ENCODE peak calls at places on chromosomes 5 and 9, in seven cellular contexts. One of them, this sample, is unnamed.

GRCh38 chr9:113570749-113571711 is 107.5 kb downstream of the RGS3 start:
- DNase-seq in upper lobe of left lung: no peak
- DNase-seq in epithelial cell of prostate: no peak
- DNase-seq in Jurkat, Clone E6-1: no peak
- DNase-seq in KBM-7: no peak
- DNase-seq in stimulated activated CD8-positive, alpha-beta memory T cell treated with anti-CD3 and anti-CD28 coated beads, Interleukin-15, amount 100 ng/mL, for 4 hours: no peak
- DNase-seq in A549: no peak
- DNase-seq in this sample: no peak

GRCh38 chr9:15287309-15287708 is 19.7 kb downstream of the TTC39B start:
- DNase-seq in upper lobe of left lung: no peak
- DNase-seq in epithelial cell of prostate: no peak
- DNase-seq in Jurkat, Clone E6-1: no peak
- DNase-seq in KBM-7: no peak
- DNase-seq in stimulated activated CD8-positive, alpha-beta memory T cell treated with anti-CD3 and anti-CD28 coated beads, Interleukin-15, amount 100 ng/mL, for 4 hours: no peak
- DNase-seq in A549: no peak
- DNase-seq in this sample: no peak

GRCh38 chr9:78777747-78778146 is 480.8 kb downstream of the PSAT1 start:
- DNase-seq in upper lobe of left lung: no peak
- DNase-seq in epithelial cell of prostate: no peak
- DNase-seq in Jurkat, Clone E6-1: no peak
- DNase-seq in KBM-7: peak; percentile 8
- DNase-seq in stimulated activated CD8-positive, alpha-beta memory T cell treated with anti-CD3 and anti-CD28 coated beads, Interleukin-15, amount 100 ng/mL, for 4 hours: no peak
- DNase-seq in A549: no peak
- DNase-seq in this sample: no peak

GRCh38 chr5:103232393-103232999 is 26.1 kb upstream of the MACIR start:
- DNase-seq in upper lobe of left lung: no peak
- DNase-seq in epithelial cell of prostate: no peak
- DNase-seq in Jurkat, Clone E6-1: peak; percentile 28
- DNase-seq in KBM-7: peak; percentile 53
- DNase-seq in stimulated activated CD8-positive, alpha-beta memory T cell treated with anti-CD3 and anti-CD28 coated beads, Interleukin-15, amount 100 ng/mL, for 4 hours: no peak
- DNase-seq in A549: peak; percentile 49
- DNase-seq in this sample: no peak

GRCh38 chr9:136946228-136946892 is 1.3 kb downstream of the C8G start:
- DNase-seq in upper lobe of left lung: peak; percentile 83
- DNase-seq in epithelial cell of prostate: no peak
- DNase-seq in Jurkat, Clone E6-1: no peak
- DNase-seq in KBM-7: no peak
- DNase-seq in stimulated activated CD8-positive, alpha-beta memory T cell treated with anti-CD3 and anti-CD28 coated beads, Interleukin-15, amount 100 ng/mL, for 4 hours: no peak
- DNase-seq in A549: no peak
- DNase-seq in this sample: no peak

GRCh38 chr5:173907686-173908371 is 19.7 kb downstream of the CPEB4 start:
- DNase-seq in upper lobe of left lung: no peak
- DNase-seq in epithelial cell of prostate: no peak
- DNase-seq in Jurkat, Clone E6-1: no peak
- DNase-seq in KBM-7: no peak
- DNase-seq in stimulated activated CD8-positive, alpha-beta memory T cell treated with anti-CD3 and anti-CD28 coated beads, Interleukin-15, amount 100 ng/mL, for 4 hours: no peak
- DNase-seq in A549: no peak
- DNase-seq in this sample: no peak

GRCh38 chr5:145244788-145245187 is 590.4 kb downstream of the PRELID2 start:
- DNase-seq in upper lobe of left lung: no peak
- DNase-seq in epithelial cell of prostate: no peak
- DNase-seq in Jurkat, Clone E6-1: no peak
- DNase-seq in KBM-7: no peak
- DNase-seq in stimulated activated CD8-positive, alpha-beta memory T cell treated with anti-CD3 and anti-CD28 coated beads, Interleukin-15, amount 100 ng/mL, for 4 hours: no peak
- DNase-seq in A549: no peak
- DNase-seq in this sample: no peak

GRCh38 chr5:55306641-55307382 is 682 bp downstream of the DHX29 start:
- DNase-seq in upper lobe of left lung: no peak
- DNase-seq in epithelial cell of prostate: no peak
- DNase-seq in Jurkat, Clone E6-1: no peak
- DNase-seq in KBM-7: peak; percentile 30
- DNase-seq in stimulated activated CD8-positive, alpha-beta memory T cell treated with anti-CD3 and anti-CD28 coated beads, Interleukin-15, amount 100 ng/mL, for 4 hours: no peak
- DNase-seq in A549: no peak
- DNase-seq in this sample: no peak

GRCh38 chr5:36744678-36745659 is 131.6 kb upstream of the NIPBL start:
- DNase-seq in upper lobe of left lung: peak; percentile 92
- DNase-seq in epithelial cell of prostate: peak; percentile 67
- DNase-seq in Jurkat, Clone E6-1: no peak
- DNase-seq in KBM-7: peak; percentile 82
- DNase-seq in stimulated activated CD8-positive, alpha-beta memory T cell treated with anti-CD3 and anti-CD28 coated beads, Interleukin-15, amount 100 ng/mL, for 4 hours: no peak
- DNase-seq in A549: peak; percentile 78
- DNase-seq in this sample: peak; percentile 73

GRCh38 chr5:157866536-157866935 is 7.6 kb upstream of the CLINT1 start:
- DNase-seq in upper lobe of left lung: no peak
- DNase-seq in epithelial cell of prostate: no peak
- DNase-seq in Jurkat, Clone E6-1: no peak
- DNase-seq in KBM-7: no peak
- DNase-seq in stimulated activated CD8-positive, alpha-beta memory T cell treated with anti-CD3 and anti-CD28 coated beads, Interleukin-15, amount 100 ng/mL, for 4 hours: no peak
- DNase-seq in A549: no peak
- DNase-seq in this sample: no peak

GRCh38 chr5:52895070-52895469 is 94.1 kb upstream of the ITGA2 start:
- DNase-seq in upper lobe of left lung: no peak
- DNase-seq in epithelial cell of prostate: no peak
- DNase-seq in Jurkat, Clone E6-1: no peak
- DNase-seq in KBM-7: no peak
- DNase-seq in stimulated activated CD8-positive, alpha-beta memory T cell treated with anti-CD3 and anti-CD28 coated beads, Interleukin-15, amount 100 ng/mL, for 4 hours: no peak
- DNase-seq in A549: no peak
- DNase-seq in this sample: no peak

GRCh38 chr5:37837101-37838032 is 2.5 kb downstream of the GDNF start:
- DNase-seq in upper lobe of left lung: peak; percentile 93
- DNase-seq in epithelial cell of prostate: no peak
- DNase-seq in Jurkat, Clone E6-1: peak; percentile 37
- DNase-seq in KBM-7: peak; percentile 84
- DNase-seq in stimulated activated CD8-positive, alpha-beta memory T cell treated with anti-CD3 and anti-CD28 coated beads, Interleukin-15, amount 100 ng/mL, for 4 hours: peak; percentile 5
- DNase-seq in A549: peak; percentile 69
- DNase-seq in this sample: peak; percentile 83